ENCODE peak calls at places on chromosomes 12 and 14, in six cellular contexts. F is HepG2, J is HCT116, A is K562, G is GM12878, C is H1. X is an unnamed sample.

GRCh38 chr14:74391479-74391878 is 34.5 kb downstream of the SYNDIG1L start:
- DNase-seq in F (no peak), J (no peak), A (no peak), G (no peak), C (no peak), X (no peak)

GRCh38 chr12:20369164-20370000 is 1.0 kb downstream of the PDE3A start:
- DNase-seq in F (no peak), J (no peak), A (no peak), G (no peak), C (peak), X (peak)

GRCh38 chr12:118430516-118430915 is 54.2 kb downstream of the SUDS3 start:
- DNase-seq in F (no peak), J (no peak), A (no peak), G (no peak), C (no peak), X (no peak)

GRCh38 chr14:53391156-53391555 is 238.0 kb upstream of the DDHD1 start:
- DNase-seq in F (peak), J (peak), A (no peak), G (no peak), C (no peak), X (no peak)

GRCh38 chr12:76623929-76624328 is 64.4 kb upstream of the OSBPL8 start:
- DNase-seq in F (no peak), J (peak), A (no peak), G (no peak), C (no peak), X (no peak)

GRCh38 chr14:90758959-90759358 is 57.3 kb downstream of the TTC7B start:
- DNase-seq in F (no peak), J (no peak), A (no peak), G (no peak), C (peak), X (no peak)

GRCh38 chr12:80837342-80837978 is 100.3 kb downstream of the LIN7A start:
- DNase-seq in F (peak), J (peak), A (no peak), G (no peak), C (no peak), X (peak)

GRCh38 chr12:67039995-67040860 is 228.9 kb upstream of the CAND1 start:
- DNase-seq in F (no peak), J (no peak), A (no peak), G (no peak), C (no peak), X (no peak)

GRCh38 chr14:71497645-71498086 is 434.6 kb upstream of the RGS6 start:
- DNase-seq in F (no peak), J (no peak), A (no peak), G (peak), C (no peak), X (no peak)

GRCh38 chr12:75271576-75271975 is 58.5 kb downstream of the CAPS2 start:
- DNase-seq in F (no peak), J (no peak), A (no peak), G (no peak), C (no peak), X (no peak)

GRCh38 chr14:65985976-65986375 is 500.2 kb upstream of the CCDC196 start:
- DNase-seq in F (no peak), J (no peak), A (no peak), G (no peak), C (no peak), X (no peak)

GRCh38 chr12:93614917-93615596 is 42.6 kb downstream of the SOCS2 start:
- DNase-seq in F (no peak), J (no peak), A (no peak), G (no peak), C (no peak), X (no peak)

GRCh38 chr14:53850714-53851296 is 105.8 kb downstream of the BMP4 start:
- DNase-seq in F (peak), J (peak), A (no peak), G (no peak), C (no peak), X (no peak)

GRCh38 chr14:52313493-52313881 is 625 bp upstream of the PTGER2 start:
- DNase-seq in F (no peak), J (no peak), A (no peak), G (no peak), C (no peak), X (no peak)

GRCh38 chr12:49687941-49688340 is 19.3 kb downstream of the FMNL3 start:
- DNase-seq in F (no peak), J (no peak), A (no peak), G (no peak), C (no peak), X (no peak)

GRCh38 chr12:77742631-77743030 is 88.1 kb upstream of the NAV3 start:
- DNase-seq in F (peak), J (no peak), A (no peak), G (no peak), C (no peak), X (no peak)

GRCh38 chr14:28243600-28243999 is 523.0 kb upstream of the FOXG1 start:
- DNase-seq in F (no peak), J (no peak), A (no peak), G (no peak), C (no peak), X (no peak)

GRCh38 chr12:65004270-65004669 is 116.8 kb downstream of the WIF1 start:
- DNase-seq in F (no peak), J (no peak), A (no peak), G (no peak), C (no peak), X (no peak)

GRCh38 chr14:36767603-36768281 is 106.1 kb downstream of the PAX9 start:
- DNase-seq in F (no peak), J (no peak), A (peak), G (no peak), C (no peak), X (no peak)

GRCh38 chr12:359091-359490 is 30.0 kb downstream of the KDM5A start:
- DNase-seq in F (no peak), J (no peak), A (no peak), G (no peak), C (no peak), X (no peak)

GRCh38 chr12:26274441-26275312 is 79.3 kb downstream of the SSPN start:
- DNase-seq in F (peak), J (peak), A (peak), G (peak), C (no peak), X (peak)

GRCh38 chr12:16482726-16483125 is 123.2 kb downstream of the LMO3 start:
- DNase-seq in F (no peak), J (no peak), A (no peak), G (no peak), C (no peak), X (no peak)

GRCh38 chr12:49548822-49549648 is 10.2 kb downstream of the KCNH3 start:
- DNase-seq in F (no peak), J (no peak), A (peak), G (no peak), C (peak), X (no peak)

GRCh38 chr14:20278414-20278813 is 27.3 kb downstream of the TTC5 start:
- DNase-seq in F (no peak), J (no peak), A (peak), G (no peak), C (no peak), X (no peak)

GRCh38 chr14:68820536-68820935 is 27.7 kb upstream of the ZFP36L1 start:
- DNase-seq in F (no peak), J (no peak), A (no peak), G (no peak), C (no peak), X (no peak)

GRCh38 chr14:103205541-103205906 is 82.3 kb downstream of the TNFAIP2 start:
- DNase-seq in F (no peak), J (no peak), A (no peak), G (no peak), C (no peak), X (no peak)

GRCh38 chr12:116959198-116959460 is 48.4 kb downstream of the FBXW8 start:
- DNase-seq in F (no peak), J (no peak), A (no peak), G (no peak), C (no peak), X (no peak)

GRCh38 chr12:111757361-111758119 is 9.2 kb upstream of the ALDH2 start:
- DNase-seq in F (no peak), J (no peak), A (peak), G (no peak), C (no peak), X (no peak)

GRCh38 chr12:57520008-57520726 is at the start of gene DDIT3:
- DNase-seq in F (peak), J (peak), A (peak), G (peak), C (peak), X (no peak)

GRCh38 chr12:16526693-16527092 is 79.3 kb downstream of the LMO3 start:
- DNase-seq in F (no peak), J (peak), A (no peak), G (no peak), C (no peak), X (no peak)

GRCh38 chr14:54767139-54767431 is 135.5 kb downstream of the GCH1 start:
- DNase-seq in F (no peak), J (no peak), A (no peak), G (no peak), C (no peak), X (no peak)

GRCh38 chr12:57548488-57548887 is 1.4 kb upstream of the KIF5A start:
- DNase-seq in F (no peak), J (no peak), A (peak), G (no peak), C (no peak), X (no peak)

GRCh38 chr12:90627180-90627896 is 327.6 kb downstream of the CCER1 start:
- DNase-seq in F (no peak), J (no peak), A (no peak), G (no peak), C (no peak), X (no peak)

GRCh38 chr14:67940894-67941455 is 121.4 kb downstream of the RAD51B start:
- DNase-seq in F (no peak), J (no peak), A (no peak), G (no peak), C (no peak), X (no peak)

GRCh38 chr12:121709478-121709890 is 3.1 kb upstream of the TMEM120B start:
- DNase-seq in F (peak), J (peak), A (no peak), G (no peak), C (no peak), X (no peak)
- TF ChIP-seq ZNF274 in F (no peak), J (no peak), A (no peak), G (no peak), C (no peak), X (no peak)

DNA sequence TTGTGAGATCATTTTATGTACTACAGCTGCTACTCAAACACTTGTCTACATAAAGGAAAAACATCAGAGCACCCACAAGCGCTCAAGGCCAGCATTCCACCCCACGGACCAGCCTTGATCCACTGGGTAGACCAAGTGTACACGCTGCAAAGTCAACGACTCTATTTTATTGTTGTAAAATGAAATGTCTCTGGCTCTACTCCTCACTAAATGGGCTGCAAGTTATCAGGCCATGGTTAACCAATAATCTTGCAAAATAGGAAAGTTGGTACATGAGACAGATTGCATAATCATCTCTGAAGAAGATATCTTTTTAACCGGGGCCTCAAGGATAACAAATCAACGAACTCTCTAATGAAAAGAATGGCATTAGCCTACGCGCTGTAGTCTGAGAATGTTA is 69.9 kb upstream of the FOXN3 start:
- DNase-seq in F (peak), J (no peak), A (no peak), G (no peak), C (no peak), X (no peak)
- TF ChIP-seq ZNF274 in F (no peak), J (no peak), A (no peak), G (no peak), C (no peak), X (no peak)

GRCh38 chr12:86134571-86134970 is 121.6 kb downstream of the MGAT4C start:
- DNase-seq in F (no peak), J (no peak), A (no peak), G (no peak), C (no peak), X (no peak)
- TF ChIP-seq ZNF274 in F (no peak), J (no peak), A (no peak), G (no peak), C (no peak), X (no peak)

DNA sequence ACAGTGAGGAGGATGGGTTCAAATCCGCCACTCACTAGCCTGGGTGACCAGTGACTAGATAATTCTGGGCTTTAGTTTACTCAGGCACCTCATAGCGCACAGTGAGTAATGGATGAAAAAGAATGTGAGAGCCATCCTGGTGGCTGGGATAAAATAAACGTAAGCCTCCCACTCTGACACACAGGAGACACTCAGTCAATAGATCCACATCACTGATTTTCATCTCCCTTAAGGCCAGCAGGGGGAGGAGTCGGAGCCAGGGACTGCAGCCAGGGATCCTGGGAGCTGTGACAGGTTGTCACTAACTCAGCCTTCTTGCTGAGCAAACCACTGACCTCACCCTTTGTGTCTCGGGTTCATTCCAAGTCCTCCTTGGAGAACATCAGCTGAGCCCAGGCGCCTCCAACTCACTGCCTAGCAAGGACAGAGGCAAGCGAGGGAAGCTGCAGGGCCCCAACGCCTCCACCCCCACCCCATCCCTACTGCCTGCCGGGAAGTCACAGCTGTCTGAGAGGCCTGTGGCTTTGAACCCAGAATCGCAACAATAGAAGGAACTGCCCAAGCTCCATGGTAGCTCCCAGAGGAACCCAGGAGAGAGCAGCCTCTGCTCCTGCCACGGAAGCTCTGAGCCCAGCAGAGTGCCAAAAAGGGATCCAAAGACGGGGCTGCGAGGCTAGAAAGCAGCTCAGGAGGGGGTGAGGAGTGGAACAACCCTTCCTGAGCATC is 30.7 kb downstream of the PXN start:
- DNase-seq in F (peak), J (peak), A (peak), G (no peak), C (no peak), X (no peak)
- TF ChIP-seq ZNF274 in F (no peak), J (no peak), A (no peak), G (no peak), C (no peak), X (no peak)

GRCh38 chr14:60648169-60648933 is 926 bp downstream of the SIX1 start:
- DNase-seq in F (no peak), J (no peak), A (peak), G (no peak), C (no peak), X (no peak)
- TF ChIP-seq ZNF274 in F (no peak), J (no peak), A (no peak), G (no peak), C (no peak), X (no peak)

GRCh38 chr12:121144416-121144914 is 11.8 kb downstream of the P2RX7 start:
- DNase-seq in F (no peak), J (no peak), A (no peak), G (no peak), C (no peak), X (no peak)
- TF ChIP-seq ZNF274 in F (no peak), J (no peak), A (no peak), G (no peak), C (no peak), X (no peak)

DNA sequence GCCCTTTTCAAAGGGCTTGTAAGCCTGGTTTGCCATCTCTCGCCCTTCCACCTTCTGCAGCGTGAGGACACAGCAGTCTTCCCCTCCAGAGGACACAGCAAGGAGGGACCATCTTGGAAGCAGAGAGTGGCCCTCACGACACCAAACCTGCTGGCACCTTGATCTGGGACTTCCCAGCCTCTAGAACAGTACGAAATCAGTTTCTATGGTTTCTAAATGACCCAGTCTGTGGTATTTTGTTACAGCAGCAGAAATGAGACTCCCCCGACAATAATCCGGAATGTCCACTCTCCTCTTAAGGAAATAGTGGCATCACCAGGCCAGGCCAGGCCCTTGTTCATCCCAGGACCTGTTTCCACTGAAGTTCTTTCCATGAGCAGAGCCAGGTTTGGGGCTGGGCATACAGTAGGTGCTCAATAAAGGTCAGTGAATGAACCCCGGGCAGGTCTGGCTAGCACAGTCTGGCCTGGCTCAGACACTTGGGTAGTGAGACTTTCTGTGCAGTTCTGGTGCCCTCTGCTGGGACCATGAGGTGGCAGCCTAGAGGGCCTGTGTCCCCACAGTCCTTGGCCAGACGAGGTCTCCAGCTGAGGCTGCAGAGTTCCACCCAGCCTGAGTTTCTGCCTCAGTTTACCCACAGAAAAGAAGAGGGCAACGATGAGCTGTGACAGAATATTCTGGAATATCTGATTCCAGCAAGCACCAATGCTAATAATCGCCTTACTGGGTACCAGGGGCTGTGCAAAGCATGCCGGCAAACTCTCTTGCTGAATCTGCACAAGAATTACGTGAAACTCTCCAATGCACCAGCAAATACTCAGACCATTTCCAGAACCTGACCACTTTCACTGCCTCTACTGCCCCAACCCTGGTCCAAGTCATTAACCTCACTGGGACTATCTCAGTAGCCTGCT is 14.0 kb downstream of the ABCB9 start:
- DNase-seq in F (peak), J (peak), A (peak), G (no peak), C (peak), X (peak)
- TF ChIP-seq ZNF274 in F (no peak), J (no peak), A (no peak), G (no peak), C (no peak), X (no peak)

GRCh38 chr12:51349026-51349425 is 2.5 kb upstream of the CELA1 start:
- DNase-seq in F (no peak), J (no peak), A (no peak), G (no peak), C (no peak), X (no peak)

GRCh38 chr12:51348116-51348515 is 1.6 kb upstream of the CELA1 start:
- DNase-seq in F (no peak), J (no peak), A (no peak), G (no peak), C (no peak), X (no peak)

GRCh38 chr12:51346581-51346980 is at the start of gene CELA1:
- DNase-seq in F (no peak), J (no peak), A (no peak), G (no peak), C (no peak), X (no peak)

GRCh38 chr12:51357374-51358047 is 11.0 kb upstream of the CELA1 start:
- DNase-seq in F (no peak), J (no peak), A (no peak), G (peak), C (no peak), X (no peak)

DNA sequence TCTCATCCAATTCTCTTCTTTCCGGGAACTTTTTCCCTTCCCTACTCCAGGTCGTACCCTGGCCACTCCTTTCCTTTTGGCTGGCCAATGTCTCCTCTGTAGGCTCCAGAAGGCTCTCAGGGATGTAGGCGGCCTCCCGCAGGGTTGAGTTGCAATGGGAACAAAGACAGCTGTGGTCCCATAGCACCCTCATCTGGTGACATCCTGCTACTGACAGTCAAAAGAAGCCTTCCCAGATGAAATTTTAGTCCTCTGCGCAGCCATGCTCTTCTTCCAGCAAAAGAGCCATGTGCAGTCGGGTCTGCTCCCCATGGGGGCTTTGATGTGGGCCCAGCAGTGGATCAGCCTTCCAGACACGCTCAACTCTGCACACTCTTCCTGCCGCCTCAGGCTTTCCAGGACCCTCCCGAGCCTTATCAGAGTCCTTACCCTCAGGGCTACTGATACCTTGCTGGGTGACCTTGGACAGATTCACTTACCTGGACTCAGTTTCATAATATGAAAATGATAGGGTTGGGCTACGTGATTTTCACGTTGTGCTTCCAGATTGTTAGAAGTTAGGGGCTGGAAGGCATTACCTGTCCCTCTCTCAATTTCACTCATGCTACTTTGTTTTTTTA is 5.5 kb upstream of the CELA1 start:
- DNase-seq in F (peak), J (peak), A (peak), G (no peak), C (peak), X (peak)
- TF ChIP-seq ZNF274 in F (no peak), J (no peak), A (no peak), G (no peak), C (no peak), X (no peak)

X was measured in NT2/D1.